ENCODE peak calls at places on chromosomes 11 and 22, in four cellular contexts. H is trophoblast cell, J is IMR-90, D is neuronal stem cell. K is an unnamed sample.

GRCh38 chr22:17411213-17411612 is 42.0 kb downstream of the CECR2 start:
- DNase-seq in D (no peak), H (no peak), J (no peak), K (no peak)

GRCh38 chr11:113296447-113297205 is 17.8 kb upstream of the TTC12 start:
- DNase-seq in D (no peak), J (no peak), H (peak; percentile 94), K (peak; percentile 31)

GRCh38 chr11:34794696-34795095 is 121.5 kb downstream of the APIP start:
- DNase-seq in J (no peak), D (no peak), H (no peak), K (no peak)

GRCh38 chr11:8584096-8584495 is 9.9 kb downstream of the STK33 start:
- DNase-seq in D (no peak), J (peak; percentile 47), H (no peak), K (no peak)

GRCh38 chr11:111913997-111914396 is 1.5 kb downstream of the HSPB2 start:
- DNase-seq in D (no peak), J (peak; percentile 76), H (no peak), K (no peak)

GRCh38 chr11:721913-722811 is 16.1 kb downstream of the EPS8L2 start:
- DNase-seq in D (no peak), J (no peak), H (peak; percentile 20), K (no peak)

GRCh38 chr11:128765571-128766530 is 72.0 kb downstream of the FLI1 start:
- DNase-seq in D (no peak), H (no peak), J (no peak), K (no peak)

GRCh38 chr22:33379836-33380235 is 321.7 kb upstream of the SYN3 start:
- DNase-seq in H (no peak), J (no peak), D (no peak), K (no peak)

GRCh38 chr11:33723238-33723881 is 12.9 kb downstream of the CD59 start:
- DNase-seq in J (peak; percentile 96), D (no peak), H (peak; percentile 98), K (peak; percentile 92)

GRCh38 chr22:39454385-39454871 is 2.4 kb upstream of the MGAT3 start:
- DNase-seq in D (no peak), H (peak; percentile 61), J (no peak), K (peak; percentile 69)

GRCh38 chr11:128455766-128456165 is 131.6 kb downstream of the ETS1 start:
- DNase-seq in J (no peak), D (no peak), H (no peak), K (no peak)

GRCh38 chr22:31820655-31821054 is 66.8 kb downstream of the DEPDC5 start:
- DNase-seq in D (no peak), J (no peak), H (peak; percentile 67), K (no peak)

GRCh38 chr22:46833228-46833627 is 70.8 kb downstream of the TBC1D22A start:
- DNase-seq in J (peak; percentile 25), D (no peak), H (peak; percentile 66), K (peak; percentile 90)

GRCh38 chr22:39985383-39986045 is 9.2 kb upstream of the FAM83F start:
- DNase-seq in D (no peak), H (no peak), J (no peak), K (no peak)

GRCh38 chr11:113082501-113082900 is 121.3 kb downstream of the NCAM1 start:
- DNase-seq in J (no peak), H (no peak), D (no peak), K (no peak)

GRCh38 chr11:126607374-126607773 is 251.9 kb downstream of the ST3GAL4 start:
- DNase-seq in J (peak; percentile 66), D (peak; percentile 59), H (peak; percentile 67), K (peak; percentile 79)

GRCh38 chr11:36507824-36508489 is 2.1 kb downstream of the TRAF6 start:
- DNase-seq in H (no peak), J (no peak), D (no peak), K (no peak)

GRCh38 chr22:39808087-39808486 is 85.5 kb downstream of the ENTHD1 start:
- DNase-seq in H (peak; percentile 21), J (peak; percentile 6), D (no peak), K (peak; percentile 68)

GRCh38 chr11:131615611-131616010 is 245.2 kb downstream of the NTM start:
- DNase-seq in J (no peak), D (no peak), H (no peak), K (no peak)

GRCh38 chr22:50464451-50464850 is 10.4 kb downstream of the SBF1 start:
- DNase-seq in J (no peak), H (no peak), D (no peak), K (no peak)

GRCh38 chr22:50444663-50445062 is 30.2 kb downstream of the SBF1 start:
- DNase-seq in D (no peak), H (peak; percentile 73), J (peak; percentile 78), K (peak; percentile 15)

GRCh38 chr22:40334899-40335298 is 11.4 kb upstream of the ADSL start:
- DNase-seq in D (no peak), H (no peak), J (no peak), K (peak; percentile 20)

DNA sequence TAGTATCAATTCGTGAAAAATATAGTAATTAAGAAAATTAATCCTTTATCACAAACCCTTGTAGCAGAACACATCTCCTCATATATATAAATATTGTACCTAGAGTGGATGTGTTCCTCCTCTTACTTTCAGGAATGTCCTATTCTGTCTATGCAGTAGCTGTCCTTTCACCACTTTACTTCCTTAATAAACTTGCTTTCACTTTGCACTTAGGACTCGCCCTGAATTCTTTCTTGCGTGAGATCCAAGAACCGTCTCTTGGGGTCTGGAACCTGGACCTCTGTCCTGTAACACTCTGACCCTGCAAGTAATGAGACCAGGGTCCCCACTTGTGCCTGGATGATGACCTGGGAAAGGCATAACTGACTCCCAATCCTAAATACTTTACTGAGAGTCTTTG is 69.5 kb downstream of the FAM168A start:
- DNase-seq in J (no peak), H (peak; percentile 19), D (no peak), K (no peak)
- H2BK120ac ChIP-seq in J (no peak overlapping the region), H (no peak overlapping the region), D (no peak overlapping the region), K (no peak overlapping the region)

GRCh38 chr11:115751244-115751643 is 247.0 kb upstream of the CADM1 start:
- DNase-seq in J (no peak), D (no peak), H (no peak), K (no peak)
- H3K4me1 ChIP-seq in J (no peaks in the 10 kb centered on the region), D (peaks cover 4% of the 10 kb centered on the region), H (no peaks in the 10 kb centered on the region), K (no peaks in the 10 kb centered on the region)

GRCh38 chr22:37453696-37454095 is 26.4 kb upstream of the ELFN2 start:
- DNase-seq in J (no peak), H (no peak), D (no peak), K (no peak)
- H2BK120ac ChIP-seq in J (peak overlapping the region; percentile 89), H (no peak overlapping the region), D (no peak overlapping the region), K (no peak overlapping the region)

GRCh38 chr11:65293909-65294381 is 20.7 kb upstream of the CDC42EP2 start:
- DNase-seq in H (no peak), D (no peak), J (no peak), K (no peak)
- H3K4me1 ChIP-seq in H (peaks cover 12% of the 10 kb centered on the region), D (no peaks in the 10 kb centered on the region), J (peaks cover 53% of the 10 kb centered on the region), K (no peaks in the 10 kb centered on the region)

DNA sequence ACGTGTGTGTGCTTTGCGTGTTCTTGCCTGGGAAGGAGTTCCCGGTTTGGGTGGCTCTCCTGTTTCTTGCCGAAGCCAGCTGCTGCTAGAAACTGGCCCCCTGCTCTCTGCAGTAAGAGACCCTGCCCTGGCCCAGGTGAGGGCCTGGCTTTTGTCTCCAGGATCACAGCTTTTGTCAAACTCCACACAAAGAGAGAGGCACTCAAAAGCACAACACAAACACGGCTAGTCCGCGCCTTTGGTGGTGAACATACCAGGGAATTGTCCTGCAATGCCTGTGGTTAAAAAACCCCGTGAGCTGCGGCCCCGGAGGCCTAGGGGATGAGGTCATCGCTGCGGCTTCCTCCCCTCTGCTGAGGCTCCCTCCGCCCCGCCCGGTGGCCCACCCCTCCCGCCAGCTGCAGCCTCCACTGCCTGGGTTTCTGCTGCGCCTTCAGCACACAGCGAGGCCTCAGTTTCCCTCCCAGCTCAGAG is 88.9 kb downstream of the KCNQ1 start:
- DNase-seq in D (peak; percentile 80), H (peak; percentile 95), J (peak; percentile 91), K (peak; percentile 97)
- H2BK120ac ChIP-seq in D (peak overlapping the region; percentile 99), H (peak overlapping the region; percentile 87), J (peak overlapping the region; percentile 87), K (no peak overlapping the region)

GRCh38 chr11:117495357-117495756 is 167.7 kb downstream of the CEP164 start:
- DNase-seq in D (no peak), J (no peak), H (no peak), K (no peak)
- H3K4me1 ChIP-seq in D (peaks cover 17% of the 10 kb centered on the region), J (no peaks in the 10 kb centered on the region), H (no peaks in the 10 kb centered on the region), K (peaks cover 6% of the 10 kb centered on the region)

GRCh38 chr11:75668508-75669297 is at the start of gene MAP6:
- DNase-seq in H (no peak), J (no peak), D (peak; percentile 60), K (peak; percentile 44)
- H2BK120ac ChIP-seq in H (no peak within 1 kb of the TSS), J (no peak within 1 kb of the TSS), D (no peak within 1 kb of the TSS), K (no peak within 1 kb of the TSS)

GRCh38 chr22:26589845-26590524 is at the start of gene TPST2:
- DNase-seq in H (peak; percentile 85), J (peak; percentile 65), D (peak; percentile 80), K (peak; percentile 84)
- H3K4me1 ChIP-seq in H (no peaks in the 10 kb centered on the region), J (peaks cover 11% of the 10 kb centered on the region), D (peaks cover 6% of the 10 kb centered on the region), K (peaks cover 6% of the 10 kb centered on the region)

GRCh38 chr11:6606471-6607189 is 3.1 kb downstream of the ILK start:
- DNase-seq in J (peak; percentile 95), H (peak; percentile 82), D (peak; percentile 84), K (peak; percentile 98)
- H2BK120ac ChIP-seq in J (peak overlapping the region; percentile 87), H (peak overlapping the region; percentile 87), D (no peak overlapping the region), K (no peak overlapping the region)